ENCODE peak calls at places on chromosomes 4 and X, in seven cellular contexts. P, C, S, O, H, A and B are unnamed samples.

GRCh38 chrX:139222511-139223200 is 307.9 kb upstream of the F9 start:
- DNase-seq in P (no peak), O (no peak), H (no peak), A (no peak), S (no peak), C (no peak), B (no peak)

GRCh38 chr4:81465668-81466357 is 5.9 kb downstream of the RASGEF1B start:
- DNase-seq in H (no peak), A (no peak), P (no peak), S (no peak), O (no peak), C (no peak), B (no peak)

GRCh38 chr4:114603455-114603854 is 4.8 kb downstream of the UGT8 start:
- DNase-seq in A (no peak), C (no peak), H (no peak), O (no peak), S (no peak), P (no peak), B (no peak)

GRCh38 chr4:148229798-148230197 is 212.4 kb downstream of the NR3C2 start:
- DNase-seq in P (no peak), S (no peak), C (no peak), H (no peak), A (no peak), O (no peak), B (no peak)

GRCh38 chr4:128275351-128275750 is 12.3 kb downstream of the PGRMC2 start:
- DNase-seq in H (no peak), A (no peak), C (no peak), O (no peak), P (peak; percentile 58), S (no peak), B (no peak)

GRCh38 chr4:88457307-88458090 is 580 bp downstream of the HERC5 start:
- DNase-seq in P (peak; percentile 65), S (peak; percentile 58), H (peak; percentile 76), C (peak; percentile 57), O (peak; percentile 41), A (no peak), B (peak; percentile 77)

GRCh38 chrX:134631404-134632346 is 26.6 kb downstream of the PLAC1 start:
- DNase-seq in P (peak; percentile 48), H (no peak), O (peak; percentile 50), S (no peak), C (no peak), A (no peak), B (peak; percentile 81)

GRCh38 chrX:41616935-41617334 is 71.8 kb upstream of the GPR34 start:
- DNase-seq in O (no peak), A (no peak), H (no peak), P (no peak), S (no peak), C (no peak), B (no peak)

GRCh38 chr4:155921597-155921996 is 18.1 kb downstream of the TDO2 start:
- DNase-seq in H (no peak), S (peak; percentile 62), P (no peak), O (no peak), A (no peak), C (no peak), B (no peak)

GRCh38 chr4:183987987-183988392 is 82.9 kb downstream of the STOX2 start:
- DNase-seq in C (peak; percentile 27), O (peak; percentile 52), P (peak; percentile 95), S (no peak), A (peak; percentile 81), H (no peak), B (peak; percentile 90)

GRCh38 chr4:186058253-186058979 is 10.5 kb upstream of the TLR3 start:
- DNase-seq in S (no peak), C (no peak), H (no peak), O (no peak), A (no peak), P (no peak), B (no peak)

GRCh38 chrX:54785901-54786300 is 12.2 kb downstream of the ITIH6 start:
- DNase-seq in S (peak; percentile 52), C (peak; percentile 19), O (no peak), P (peak; percentile 27), H (no peak), A (no peak), B (no peak)

GRCh38 chr4:48270516-48270897 is 869 bp upstream of the TEC start:
- DNase-seq in H (no peak), C (no peak), O (no peak), S (no peak), P (no peak), A (no peak), B (no peak)

GRCh38 chr4:155822572-155822971 is 43.5 kb downstream of the ASIC5 start:
- DNase-seq in H (no peak), A (no peak), S (no peak), C (no peak), P (no peak), O (no peak), B (no peak)

GRCh38 chr4:98611649-98612317 is 46.6 kb downstream of the TSPAN5 start:
- DNase-seq in A (no peak), S (no peak), P (no peak), O (no peak), H (no peak), C (no peak), B (no peak)

GRCh38 chr4:146072381-146072780 is 103.1 kb upstream of the LSM6 start:
- DNase-seq in H (no peak), A (no peak), S (no peak), P (peak; percentile 47), O (no peak), C (no peak), B (no peak)

GRCh38 chr4:19924761-19925160 is 326.9 kb upstream of the SLIT2 start:
- DNase-seq in S (no peak), C (no peak), A (no peak), O (no peak), P (no peak), H (no peak), B (no peak)

GRCh38 chr4:38868055-38868965 is 704 bp downstream of the FAM114A1 start:
- DNase-seq in S (peak; percentile 73), O (peak; percentile 34), P (peak; percentile 72), H (peak; percentile 75), C (peak; percentile 51), A (peak; percentile 39), B (peak; percentile 88)

GRCh38 chr4:126766266-126766665 is 866.5 kb upstream of the INTU start:
- DNase-seq in S (peak; percentile 81), A (no peak), O (no peak), H (no peak), C (no peak), P (peak; percentile 14), B (no peak)

GRCh38 chr4:88623097-88623496 is 30.8 kb downstream of the HERC3 start:
- DNase-seq in O (no peak), S (no peak), P (peak; percentile 99), C (no peak), H (no peak), A (no peak), B (no peak)

GRCh38 chr4:183337833-183338232 is 15.6 kb upstream of the CLDN24 start:
- DNase-seq in C (peak; percentile 9), S (no peak), A (no peak), H (peak; percentile 47), O (no peak), P (no peak), B (no peak)

GRCh38 chr4:36771411-36772153 is 473.0 kb upstream of the NWD2 start:
- DNase-seq in A (no peak), O (no peak), S (no peak), C (no peak), H (no peak), P (no peak), B (no peak)

GRCh38 chr4:138225477-138225876 is 16.7 kb downstream of the SLC7A11 start:
- DNase-seq in A (no peak), C (no peak), O (no peak), S (no peak), H (no peak), P (peak; percentile 41), B (no peak)

GRCh38 chr4:7414046-7414445 is 20.7 kb downstream of the PSAPL1 start:
- DNase-seq in A (no peak), P (no peak), H (peak; percentile 41), C (peak; percentile 5), S (no peak), O (no peak), B (peak; percentile 44)

GRCh38 chrX:132614297-132614696 is 125.5 kb upstream of the MBNL3 start:
- DNase-seq in C (no peak), S (peak; percentile 31), H (no peak), A (no peak), O (no peak), P (peak; percentile 16), B (no peak)

GRCh38 chr4:87232241-87232640 is 11.8 kb upstream of the KLHL8 start:
- DNase-seq in C (no peak), S (no peak), H (no peak), P (peak; percentile 23), A (no peak), O (no peak), B (no peak)

GRCh38 chrX:132615396-132616131 is 126.7 kb upstream of the MBNL3 start:
- DNase-seq in O (peak; percentile 39), C (peak; percentile 61), S (peak; percentile 45), H (no peak), P (peak; percentile 45), A (no peak), B (no peak)

GRCh38 chrX:122439836-122440235 is 744.2 kb upstream of the GRIA3 start:
- DNase-seq in C (no peak), P (no peak), A (no peak), H (no peak), O (no peak), S (no peak), B (no peak)

GRCh38 chrX:2855761-2856160 is 27.0 kb downstream of the GYG2 start:
- DNase-seq in O (no peak), C (no peak), S (no peak), H (no peak), A (no peak), P (no peak), B (no peak)
- H3K36me3 ChIP-seq in O (no peaks in the 10 kb centered on the region), C (no peaks in the 10 kb centered on the region), S (no peaks in the 10 kb centered on the region), H (no peaks in the 10 kb centered on the region), A (no peaks in the 10 kb centered on the region), P (no peaks in the 10 kb centered on the region), B (no peaks in the 10 kb centered on the region)

DNA sequence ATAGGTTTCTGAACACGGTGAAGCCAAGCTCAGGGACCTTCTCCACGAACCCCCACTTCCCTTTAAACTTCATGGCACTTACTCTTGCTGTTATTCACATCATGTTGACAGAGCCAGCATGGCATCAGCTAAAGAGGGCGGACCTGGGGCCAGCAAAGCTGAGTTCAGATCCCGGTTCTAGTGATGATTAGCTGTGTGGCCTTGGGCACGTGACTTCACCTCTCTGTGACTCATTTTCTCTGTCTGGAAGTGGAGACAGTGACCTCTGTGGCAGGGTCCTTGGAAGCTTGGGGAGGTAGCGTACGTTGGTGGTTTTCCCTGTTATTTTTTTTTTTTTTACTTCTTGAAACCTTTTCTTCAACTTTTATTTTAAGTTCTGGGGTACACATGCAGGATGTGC is 13.4 kb downstream of the EVC start:
- DNase-seq in H (no peak), O (no peak), C (no peak), S (no peak), A (no peak), P (peak; percentile 85), B (no peak)
- H3K36me3 ChIP-seq in H (peaks cover 5% of the 10 kb centered on the region), O (no peaks in the 10 kb centered on the region), C (no peaks in the 10 kb centered on the region), S (no peaks in the 10 kb centered on the region), A (no peaks in the 10 kb centered on the region), P (peaks cover 8% of the 10 kb centered on the region), B (peaks cover 40% of the 10 kb centered on the region)

GRCh38 chrX:65726708-65727107 is 59.3 kb downstream of the MSN start:
- DNase-seq in C (no peak), H (no peak), A (no peak), O (no peak), S (no peak), P (no peak), B (no peak)

GRCh38 chrX:65731684-65732289 is 64.3 kb downstream of the MSN start:
- DNase-seq in O (no peak), C (no peak), H (no peak), P (no peak), A (no peak), S (no peak), B (no peak)
- H3K36me3 ChIP-seq in O (peaks cover 55% of the 10 kb centered on the region), C (no peaks in the 10 kb centered on the region), H (peaks cover 82% of the 10 kb centered on the region), P (peaks cover 31% of the 10 kb centered on the region), A (no peaks in the 10 kb centered on the region), S (peaks cover 7% of the 10 kb centered on the region), B (peaks cover 76% of the 10 kb centered on the region)

GRCh38 chrX:287670-288069 is 6.5 kb downstream of the PLCXD1 start:
- DNase-seq in C (peak; percentile 2), H (no peak), P (no peak), S (no peak), O (no peak), A (no peak), B (no peak)
- H3K36me3 ChIP-seq in C (no peaks in the 10 kb centered on the region), H (peaks cover 56% of the 10 kb centered on the region), P (no peaks in the 10 kb centered on the region), S (no peaks in the 10 kb centered on the region), O (peaks cover 10% of the 10 kb centered on the region), A (no peaks in the 10 kb centered on the region), B (no peaks in the 10 kb centered on the region)